ENCODE peak calls at places on chromosomes 16 and 17, in ten cellular contexts. One of them, this sample, is unnamed.

GRCh38 chr17:69448431-69449102 is 34.1 kb downstream of the MAP2K6 start:
- DNase-seq in sigmoid colon: peak; percentile 67
- DNase-seq in IMR-90: no peak
- DNase-seq in GM12892: no peak
- DNase-seq in right lobe of liver: peak; percentile 77
- DNase-seq in endothelial cell of umbilical vein: peak; percentile 54
- DNase-seq in body of pancreas: peak; percentile 44
- DNase-seq in ovary: peak; percentile 65
- DNase-seq in breast epithelium: no peak
- DNase-seq in A549: no peak
- DNase-seq in this sample: no peak

GRCh38 chr17:16085066-16085699 is 85.6 kb downstream of the TTC19 start:
- DNase-seq in sigmoid colon: no peak
- DNase-seq in IMR-90: peak; percentile 89
- DNase-seq in GM12892: no peak
- DNase-seq in right lobe of liver: no peak
- DNase-seq in endothelial cell of umbilical vein: peak; percentile 76
- DNase-seq in body of pancreas: no peak
- DNase-seq in ovary: no peak
- DNase-seq in breast epithelium: no peak
- DNase-seq in A549: no peak
- DNase-seq in this sample: no peak

GRCh38 chr16:67833035-67833417 is 9.1 kb upstream of the THAP11 start:
- DNase-seq in sigmoid colon: no peak
- DNase-seq in IMR-90: peak; percentile 80
- DNase-seq in GM12892: no peak
- DNase-seq in right lobe of liver: no peak
- DNase-seq in endothelial cell of umbilical vein: no peak
- DNase-seq in body of pancreas: no peak
- DNase-seq in ovary: no peak
- DNase-seq in breast epithelium: no peak
- DNase-seq in A549: no peak
- DNase-seq in this sample: peak; percentile 34

GRCh38 chr17:2368383-2368782 is 31.1 kb downstream of the SGSM2 start:
- DNase-seq in sigmoid colon: no peak
- DNase-seq in IMR-90: no peak
- DNase-seq in GM12892: no peak
- DNase-seq in right lobe of liver: no peak
- DNase-seq in endothelial cell of umbilical vein: no peak
- DNase-seq in body of pancreas: no peak
- DNase-seq in ovary: no peak
- DNase-seq in breast epithelium: no peak
- DNase-seq in A549: no peak
- DNase-seq in this sample: no peak

GRCh38 chr17:49285716-49286115 is 55.1 kb upstream of the PHOSPHO1 start:
- DNase-seq in sigmoid colon: no peak
- DNase-seq in IMR-90: no peak
- DNase-seq in GM12892: no peak
- DNase-seq in right lobe of liver: peak; percentile 32
- DNase-seq in endothelial cell of umbilical vein: no peak
- DNase-seq in body of pancreas: no peak
- DNase-seq in ovary: no peak
- DNase-seq in breast epithelium: no peak
- DNase-seq in A549: no peak
- DNase-seq in this sample: no peak

GRCh38 chr16:26240807-26241206 is 549.0 kb downstream of the HS3ST4 start:
- DNase-seq in sigmoid colon: no peak
- DNase-seq in IMR-90: no peak
- DNase-seq in GM12892: no peak
- DNase-seq in right lobe of liver: no peak
- DNase-seq in endothelial cell of umbilical vein: no peak
- DNase-seq in body of pancreas: no peak
- DNase-seq in ovary: no peak
- DNase-seq in breast epithelium: no peak
- DNase-seq in A549: no peak
- DNase-seq in this sample: no peak

GRCh38 chr16:15650698-15651161 is 685 bp downstream of the NDE1 start:
- DNase-seq in sigmoid colon: no peak
- DNase-seq in IMR-90: peak; percentile 13
- DNase-seq in GM12892: no peak
- DNase-seq in right lobe of liver: no peak
- DNase-seq in endothelial cell of umbilical vein: peak; percentile 37
- DNase-seq in body of pancreas: no peak
- DNase-seq in ovary: peak; percentile 67
- DNase-seq in breast epithelium: no peak
- DNase-seq in A549: no peak
- DNase-seq in this sample: peak; percentile 35

GRCh38 chr17:12622726-12623125 is 43.0 kb upstream of the MYOCD start:
- DNase-seq in sigmoid colon: no peak
- DNase-seq in IMR-90: peak; percentile 66
- DNase-seq in GM12892: no peak
- DNase-seq in right lobe of liver: no peak
- DNase-seq in endothelial cell of umbilical vein: no peak
- DNase-seq in body of pancreas: no peak
- DNase-seq in ovary: peak; percentile 71
- DNase-seq in breast epithelium: no peak
- DNase-seq in A549: no peak
- DNase-seq in this sample: no peak

GRCh38 chr16:11755022-11755760 is 12.5 kb upstream of the TXNDC11 start:
- DNase-seq in sigmoid colon: no peak
- DNase-seq in IMR-90: no peak
- DNase-seq in GM12892: no peak
- DNase-seq in right lobe of liver: no peak
- DNase-seq in endothelial cell of umbilical vein: no peak
- DNase-seq in body of pancreas: no peak
- DNase-seq in ovary: no peak
- DNase-seq in breast epithelium: no peak
- DNase-seq in A549: peak; percentile 47
- DNase-seq in this sample: no peak

GRCh38 chr16:57156351-57156703 is 29.5 kb downstream of the PSME3IP1 start:
- DNase-seq in sigmoid colon: no peak
- DNase-seq in IMR-90: no peak
- DNase-seq in GM12892: no peak
- DNase-seq in right lobe of liver: no peak
- DNase-seq in endothelial cell of umbilical vein: peak; percentile 67
- DNase-seq in body of pancreas: no peak
- DNase-seq in ovary: no peak
- DNase-seq in breast epithelium: no peak
- DNase-seq in A549: no peak
- DNase-seq in this sample: no peak

GRCh38 chr17:17815062-17815406 is 21.8 kb downstream of the SREBF1 start:
- DNase-seq in sigmoid colon: no peak
- DNase-seq in IMR-90: no peak
- DNase-seq in GM12892: no peak
- DNase-seq in right lobe of liver: no peak
- DNase-seq in endothelial cell of umbilical vein: no peak
- DNase-seq in body of pancreas: no peak
- DNase-seq in ovary: no peak
- DNase-seq in breast epithelium: no peak
- DNase-seq in A549: no peak
- DNase-seq in this sample: no peak

GRCh38 chr17:17813725-17814095 is 23.1 kb downstream of the SREBF1 start:
- DNase-seq in sigmoid colon: no peak
- DNase-seq in IMR-90: no peak
- DNase-seq in GM12892: no peak
- DNase-seq in right lobe of liver: no peak
- DNase-seq in endothelial cell of umbilical vein: no peak
- DNase-seq in body of pancreas: no peak
- DNase-seq in ovary: no peak
- DNase-seq in breast epithelium: no peak
- DNase-seq in A549: no peak
- DNase-seq in this sample: no peak

GRCh38 chr17:17813055-17813724 is 23.6 kb downstream of the SREBF1 start:
- DNase-seq in sigmoid colon: no peak
- DNase-seq in IMR-90: no peak
- DNase-seq in GM12892: no peak
- DNase-seq in right lobe of liver: no peak
- DNase-seq in endothelial cell of umbilical vein: no peak
- DNase-seq in body of pancreas: no peak
- DNase-seq in ovary: no peak
- DNase-seq in breast epithelium: no peak
- DNase-seq in A549: peak; percentile 66
- DNase-seq in this sample: no peak

GRCh38 chr17:17815436-17816200 is 21.2 kb downstream of the SREBF1 start:
- DNase-seq in sigmoid colon: no peak
- DNase-seq in IMR-90: no peak
- DNase-seq in GM12892: no peak
- DNase-seq in right lobe of liver: no peak
- DNase-seq in endothelial cell of umbilical vein: no peak
- DNase-seq in body of pancreas: no peak
- DNase-seq in ovary: no peak
- DNase-seq in breast epithelium: no peak
- DNase-seq in A549: peak; percentile 40
- DNase-seq in this sample: no peak

GRCh38 chr17:17814162-17815061 is 22.4 kb downstream of the SREBF1 start:
- DNase-seq in sigmoid colon: no peak
- DNase-seq in IMR-90: no peak
- DNase-seq in GM12892: no peak
- DNase-seq in right lobe of liver: no peak
- DNase-seq in endothelial cell of umbilical vein: no peak
- DNase-seq in body of pancreas: no peak
- DNase-seq in ovary: no peak
- DNase-seq in breast epithelium: no peak
- DNase-seq in A549: no peak
- DNase-seq in this sample: no peak
- TF ChIP-seq POLR2A in sigmoid colon: no peak
- TF ChIP-seq POLR2A in IMR-90: no peak
- TF ChIP-seq POLR2A in GM12892: no peak
- TF ChIP-seq POLR2A in right lobe of liver: no peak
- TF ChIP-seq POLR2A in endothelial cell of umbilical vein: no peak
- TF ChIP-seq POLR2A in body of pancreas: no peak
- TF ChIP-seq POLR2A in ovary: no peak
- TF ChIP-seq POLR2A in breast epithelium: no peak
- TF ChIP-seq POLR2A in A549: no peak
- TF ChIP-seq POLR2A in this sample: no peak

GRCh38 chr17:40850287-40850972 is 16.6 kb downstream of the KRT12 start:
- DNase-seq in sigmoid colon: no peak
- DNase-seq in IMR-90: peak; percentile 70
- DNase-seq in GM12892: no peak
- DNase-seq in right lobe of liver: no peak
- DNase-seq in endothelial cell of umbilical vein: no peak
- DNase-seq in body of pancreas: no peak
- DNase-seq in ovary: no peak
- DNase-seq in breast epithelium: no peak
- DNase-seq in A549: peak; percentile 78
- DNase-seq in this sample: no peak

GRCh38 chr17:40857535-40857934 is 9.5 kb downstream of the KRT12 start:
- DNase-seq in sigmoid colon: no peak
- DNase-seq in IMR-90: peak; percentile 32
- DNase-seq in GM12892: no peak
- DNase-seq in right lobe of liver: no peak
- DNase-seq in endothelial cell of umbilical vein: no peak
- DNase-seq in body of pancreas: no peak
- DNase-seq in ovary: no peak
- DNase-seq in breast epithelium: no peak
- DNase-seq in A549: no peak
- DNase-seq in this sample: no peak

GRCh38 chr17:40859536-40859935 is 7.5 kb downstream of the KRT12 start:
- DNase-seq in sigmoid colon: no peak
- DNase-seq in IMR-90: peak; percentile 8
- DNase-seq in GM12892: no peak
- DNase-seq in right lobe of liver: no peak
- DNase-seq in endothelial cell of umbilical vein: no peak
- DNase-seq in body of pancreas: no peak
- DNase-seq in ovary: no peak
- DNase-seq in breast epithelium: no peak
- DNase-seq in A549: peak; percentile 34
- DNase-seq in this sample: no peak

GRCh38 chr17:40852378-40852777 is 14.6 kb downstream of the KRT12 start:
- DNase-seq in sigmoid colon: no peak
- DNase-seq in IMR-90: no peak
- DNase-seq in GM12892: no peak
- DNase-seq in right lobe of liver: no peak
- DNase-seq in endothelial cell of umbilical vein: no peak
- DNase-seq in body of pancreas: no peak
- DNase-seq in ovary: no peak
- DNase-seq in breast epithelium: no peak
- DNase-seq in A549: no peak
- DNase-seq in this sample: no peak

DNA sequence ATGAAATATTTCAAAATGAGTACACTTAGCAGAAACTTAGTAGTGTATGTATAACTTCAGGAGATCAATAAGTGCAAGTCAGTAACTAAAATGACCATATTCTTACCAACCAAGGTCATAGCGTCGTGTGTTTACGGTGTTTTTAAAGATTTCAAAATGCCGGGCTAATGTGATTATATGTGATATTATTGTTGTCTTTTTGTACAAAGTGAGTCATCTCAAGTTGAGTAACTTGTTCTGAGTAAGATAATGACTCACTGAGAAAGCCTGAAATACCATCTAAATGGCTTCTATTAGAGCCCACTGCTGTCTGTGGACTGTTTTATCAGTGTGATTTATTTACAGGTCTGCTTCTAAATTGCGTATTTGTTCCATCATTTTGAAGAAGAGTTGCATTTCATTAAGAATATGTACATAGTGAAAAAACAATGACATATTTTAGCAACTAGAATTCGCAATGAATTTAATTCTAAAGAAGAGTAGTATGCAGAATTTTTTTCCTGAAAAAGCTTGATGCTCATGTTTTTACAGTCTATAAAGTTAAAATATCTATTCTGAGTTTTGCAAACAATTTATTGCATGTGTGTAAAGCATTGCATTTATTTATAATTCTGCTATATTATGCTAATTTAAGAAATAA is 12.7 kb downstream of the KRT12 start:
- DNase-seq in sigmoid colon: no peak
- DNase-seq in IMR-90: peak; percentile 93
- DNase-seq in GM12892: no peak
- DNase-seq in right lobe of liver: no peak
- DNase-seq in endothelial cell of umbilical vein: peak; percentile 59
- DNase-seq in body of pancreas: no peak
- DNase-seq in ovary: no peak
- DNase-seq in breast epithelium: no peak
- DNase-seq in A549: peak; percentile 84
- DNase-seq in this sample: peak; percentile 58
- TF ChIP-seq POLR2A in sigmoid colon: no peak
- TF ChIP-seq POLR2A in IMR-90: no peak
- TF ChIP-seq POLR2A in GM12892: no peak
- TF ChIP-seq POLR2A in right lobe of liver: no peak
- TF ChIP-seq POLR2A in endothelial cell of umbilical vein: no peak
- TF ChIP-seq POLR2A in body of pancreas: no peak
- TF ChIP-seq POLR2A in ovary: no peak
- TF ChIP-seq POLR2A in breast epithelium: no peak
- TF ChIP-seq POLR2A in A549: no peak
- TF ChIP-seq POLR2A in this sample: no peak

GRCh38 chr17:4540224-4541040 is 14.8 kb downstream of the MYBBP1A start:
- DNase-seq in sigmoid colon: peak; percentile 66
- DNase-seq in IMR-90: no peak
- DNase-seq in GM12892: no peak
- DNase-seq in right lobe of liver: no peak
- DNase-seq in endothelial cell of umbilical vein: no peak
- DNase-seq in body of pancreas: no peak
- DNase-seq in ovary: peak; percentile 41
- DNase-seq in breast epithelium: no peak
- DNase-seq in A549: no peak
- DNase-seq in this sample: peak; percentile 44
- TF ChIP-seq POLR2A in sigmoid colon: no peak
- TF ChIP-seq POLR2A in IMR-90: no peak
- TF ChIP-seq POLR2A in GM12892: no peak
- TF ChIP-seq POLR2A in right lobe of liver: no peak
- TF ChIP-seq POLR2A in endothelial cell of umbilical vein: no peak
- TF ChIP-seq POLR2A in body of pancreas: no peak
- TF ChIP-seq POLR2A in ovary: no peak
- TF ChIP-seq POLR2A in breast epithelium: no peak
- TF ChIP-seq POLR2A in A549: no peak
- TF ChIP-seq POLR2A in this sample: peak; percentile 18

GRCh38 chr16:788399-789126 is at the start of gene CHTF18:
- DNase-seq in sigmoid colon: peak; percentile 94
- DNase-seq in IMR-90: peak; percentile 86
- DNase-seq in GM12892: peak; percentile 100
- DNase-seq in right lobe of liver: peak; percentile 93
- DNase-seq in endothelial cell of umbilical vein: peak; percentile 91
- DNase-seq in body of pancreas: peak; percentile 93
- DNase-seq in ovary: peak; percentile 96
- DNase-seq in breast epithelium: peak; percentile 93
- DNase-seq in A549: peak; percentile 92
- DNase-seq in this sample: peak; percentile 88
- TF ChIP-seq POLR2A in sigmoid colon: no peak
- TF ChIP-seq POLR2A in IMR-90: no peak
- TF ChIP-seq POLR2A in GM12892: no peak
- TF ChIP-seq POLR2A in right lobe of liver: no peak
- TF ChIP-seq POLR2A in endothelial cell of umbilical vein: no peak
- TF ChIP-seq POLR2A in body of pancreas: no peak
- TF ChIP-seq POLR2A in ovary: no peak
- TF ChIP-seq POLR2A in breast epithelium: no peak
- TF ChIP-seq POLR2A in A549: peak; percentile 63
- TF ChIP-seq POLR2A in this sample: no peak